ENCODE peak calls at places on chromosomes 3 and 15, in ten cellular contexts. One of them, this sample, is unnamed.

GRCh38 chr3:141294848-141295247 is 63.2 kb downstream of the PXYLP1 start:
- DNase-seq in AG09309: no peak
- DNase-seq in GOT3: no peak
- DNase-seq in occipital lobe: no peak
- DNase-seq in stimulated activated naive B cell treated with anti-CD40 and anti-IgM and Interleukin-4, amounts not matched to agents 10 μg/mL and 1 μg/mL and 100 μg/mL, for 72 hours: no peak
- DNase-seq in stromal cell of bone marrow: peak; percentile 55
- DNase-seq in progenitor cell of endocrine pancreas: no peak
- DNase-seq in left colon: no peak
- DNase-seq in WTC11: no peak
- DNase-seq in stimulated activated CD8-positive, alpha-beta memory T cell treated with anti-CD3 and anti-CD28 coated beads, Interleukin-15, amount 100 ng/mL, for 48 hours: no peak
- DNase-seq in this sample: no peak

GRCh38 chr3:171841620-171842000 is 1.5 kb upstream of the TMEM212 start:
- DNase-seq in AG09309: no peak
- DNase-seq in GOT3: no peak
- DNase-seq in occipital lobe: no peak
- DNase-seq in stimulated activated naive B cell treated with anti-CD40 and anti-IgM and Interleukin-4, amounts not matched to agents 10 μg/mL and 1 μg/mL and 100 μg/mL, for 72 hours: no peak
- DNase-seq in stromal cell of bone marrow: no peak
- DNase-seq in progenitor cell of endocrine pancreas: no peak
- DNase-seq in left colon: no peak
- DNase-seq in WTC11: no peak
- DNase-seq in stimulated activated CD8-positive, alpha-beta memory T cell treated with anti-CD3 and anti-CD28 coated beads, Interleukin-15, amount 100 ng/mL, for 48 hours: no peak
- DNase-seq in this sample: no peak

GRCh38 chr15:70627734-70628541 is 135.4 kb downstream of the UACA start:
- DNase-seq in AG09309: peak; percentile 77
- DNase-seq in GOT3: no peak
- DNase-seq in occipital lobe: no peak
- DNase-seq in stimulated activated naive B cell treated with anti-CD40 and anti-IgM and Interleukin-4, amounts not matched to agents 10 μg/mL and 1 μg/mL and 100 μg/mL, for 72 hours: no peak
- DNase-seq in stromal cell of bone marrow: no peak
- DNase-seq in progenitor cell of endocrine pancreas: no peak
- DNase-seq in left colon: no peak
- DNase-seq in WTC11: peak; percentile 28
- DNase-seq in stimulated activated CD8-positive, alpha-beta memory T cell treated with anti-CD3 and anti-CD28 coated beads, Interleukin-15, amount 100 ng/mL, for 48 hours: no peak
- DNase-seq in this sample: no peak

GRCh38 chr3:141000027-141000663 is 51.0 kb upstream of the SPSB4 start:
- DNase-seq in AG09309: peak; percentile 10
- DNase-seq in GOT3: no peak
- DNase-seq in occipital lobe: peak; percentile 19
- DNase-seq in stimulated activated naive B cell treated with anti-CD40 and anti-IgM and Interleukin-4, amounts not matched to agents 10 μg/mL and 1 μg/mL and 100 μg/mL, for 72 hours: peak; percentile 23
- DNase-seq in stromal cell of bone marrow: peak; percentile 40
- DNase-seq in progenitor cell of endocrine pancreas: peak; percentile 38
- DNase-seq in left colon: no peak
- DNase-seq in WTC11: peak; percentile 77
- DNase-seq in stimulated activated CD8-positive, alpha-beta memory T cell treated with anti-CD3 and anti-CD28 coated beads, Interleukin-15, amount 100 ng/mL, for 48 hours: peak; percentile 18
- DNase-seq in this sample: peak; percentile 70

GRCh38 chr3:138230525-138230924 is 43.4 kb downstream of the ARMC8 start:
- DNase-seq in AG09309: no peak
- DNase-seq in GOT3: no peak
- DNase-seq in occipital lobe: no peak
- DNase-seq in stimulated activated naive B cell treated with anti-CD40 and anti-IgM and Interleukin-4, amounts not matched to agents 10 μg/mL and 1 μg/mL and 100 μg/mL, for 72 hours: no peak
- DNase-seq in stromal cell of bone marrow: no peak
- DNase-seq in progenitor cell of endocrine pancreas: no peak
- DNase-seq in left colon: no peak
- DNase-seq in WTC11: no peak
- DNase-seq in stimulated activated CD8-positive, alpha-beta memory T cell treated with anti-CD3 and anti-CD28 coated beads, Interleukin-15, amount 100 ng/mL, for 48 hours: no peak
- DNase-seq in this sample: no peak

GRCh38 chr15:89419370-89419984 is 76.9 kb downstream of the RHCG start:
- DNase-seq in AG09309: no peak
- DNase-seq in GOT3: peak; percentile 11
- DNase-seq in occipital lobe: no peak
- DNase-seq in stimulated activated naive B cell treated with anti-CD40 and anti-IgM and Interleukin-4, amounts not matched to agents 10 μg/mL and 1 μg/mL and 100 μg/mL, for 72 hours: no peak
- DNase-seq in stromal cell of bone marrow: peak; percentile 21
- DNase-seq in progenitor cell of endocrine pancreas: peak; percentile 77
- DNase-seq in left colon: no peak
- DNase-seq in WTC11: peak; percentile 93
- DNase-seq in stimulated activated CD8-positive, alpha-beta memory T cell treated with anti-CD3 and anti-CD28 coated beads, Interleukin-15, amount 100 ng/mL, for 48 hours: no peak
- DNase-seq in this sample: peak; percentile 84

GRCh38 chr15:32941823-32942222 is 224.0 kb downstream of the GREM1 start:
- DNase-seq in AG09309: no peak
- DNase-seq in GOT3: no peak
- DNase-seq in occipital lobe: no peak
- DNase-seq in stimulated activated naive B cell treated with anti-CD40 and anti-IgM and Interleukin-4, amounts not matched to agents 10 μg/mL and 1 μg/mL and 100 μg/mL, for 72 hours: no peak
- DNase-seq in stromal cell of bone marrow: no peak
- DNase-seq in progenitor cell of endocrine pancreas: no peak
- DNase-seq in left colon: no peak
- DNase-seq in WTC11: no peak
- DNase-seq in stimulated activated CD8-positive, alpha-beta memory T cell treated with anti-CD3 and anti-CD28 coated beads, Interleukin-15, amount 100 ng/mL, for 48 hours: no peak
- DNase-seq in this sample: no peak

GRCh38 chr3:14906355-14906960 is 40.9 kb upstream of the NR2C2 start:
- DNase-seq in AG09309: no peak
- DNase-seq in GOT3: no peak
- DNase-seq in occipital lobe: no peak
- DNase-seq in stimulated activated naive B cell treated with anti-CD40 and anti-IgM and Interleukin-4, amounts not matched to agents 10 μg/mL and 1 μg/mL and 100 μg/mL, for 72 hours: no peak
- DNase-seq in stromal cell of bone marrow: no peak
- DNase-seq in progenitor cell of endocrine pancreas: no peak
- DNase-seq in left colon: no peak
- DNase-seq in WTC11: no peak
- DNase-seq in stimulated activated CD8-positive, alpha-beta memory T cell treated with anti-CD3 and anti-CD28 coated beads, Interleukin-15, amount 100 ng/mL, for 48 hours: no peak
- DNase-seq in this sample: no peak

GRCh38 chr3:38583688-38584087 is 65.8 kb downstream of the SCN5A start:
- DNase-seq in AG09309: no peak
- DNase-seq in GOT3: no peak
- DNase-seq in occipital lobe: no peak
- DNase-seq in stimulated activated naive B cell treated with anti-CD40 and anti-IgM and Interleukin-4, amounts not matched to agents 10 μg/mL and 1 μg/mL and 100 μg/mL, for 72 hours: no peak
- DNase-seq in stromal cell of bone marrow: no peak
- DNase-seq in progenitor cell of endocrine pancreas: no peak
- DNase-seq in left colon: peak; percentile 8
- DNase-seq in WTC11: no peak
- DNase-seq in stimulated activated CD8-positive, alpha-beta memory T cell treated with anti-CD3 and anti-CD28 coated beads, Interleukin-15, amount 100 ng/mL, for 48 hours: no peak
- DNase-seq in this sample: no peak

GRCh38 chr3:50264389-50264963 is 4.5 kb upstream of the SEMA3B start:
- DNase-seq in AG09309: peak; percentile 73
- DNase-seq in GOT3: peak; percentile 57
- DNase-seq in occipital lobe: peak; percentile 81
- DNase-seq in stimulated activated naive B cell treated with anti-CD40 and anti-IgM and Interleukin-4, amounts not matched to agents 10 μg/mL and 1 μg/mL and 100 μg/mL, for 72 hours: no peak
- DNase-seq in stromal cell of bone marrow: peak; percentile 74
- DNase-seq in progenitor cell of endocrine pancreas: peak; percentile 77
- DNase-seq in left colon: peak; percentile 69
- DNase-seq in WTC11: peak; percentile 92
- DNase-seq in stimulated activated CD8-positive, alpha-beta memory T cell treated with anti-CD3 and anti-CD28 coated beads, Interleukin-15, amount 100 ng/mL, for 48 hours: no peak
- DNase-seq in this sample: peak; percentile 51

GRCh38 chr3:186917660-186918312 is 12.5 kb upstream of the ST6GAL1 start:
- DNase-seq in AG09309: no peak
- DNase-seq in GOT3: no peak
- DNase-seq in occipital lobe: no peak
- DNase-seq in stimulated activated naive B cell treated with anti-CD40 and anti-IgM and Interleukin-4, amounts not matched to agents 10 μg/mL and 1 μg/mL and 100 μg/mL, for 72 hours: no peak
- DNase-seq in stromal cell of bone marrow: no peak
- DNase-seq in progenitor cell of endocrine pancreas: no peak
- DNase-seq in left colon: no peak
- DNase-seq in WTC11: no peak
- DNase-seq in stimulated activated CD8-positive, alpha-beta memory T cell treated with anti-CD3 and anti-CD28 coated beads, Interleukin-15, amount 100 ng/mL, for 48 hours: no peak
- DNase-seq in this sample: no peak

GRCh38 chr3:51717947-51718346 is 11.1 kb downstream of the GRM2 start:
- DNase-seq in AG09309: no peak
- DNase-seq in GOT3: no peak
- DNase-seq in occipital lobe: no peak
- DNase-seq in stimulated activated naive B cell treated with anti-CD40 and anti-IgM and Interleukin-4, amounts not matched to agents 10 μg/mL and 1 μg/mL and 100 μg/mL, for 72 hours: no peak
- DNase-seq in stromal cell of bone marrow: no peak
- DNase-seq in progenitor cell of endocrine pancreas: no peak
- DNase-seq in left colon: no peak
- DNase-seq in WTC11: peak; percentile 3
- DNase-seq in stimulated activated CD8-positive, alpha-beta memory T cell treated with anti-CD3 and anti-CD28 coated beads, Interleukin-15, amount 100 ng/mL, for 48 hours: no peak
- DNase-seq in this sample: no peak

GRCh38 chr15:47820047-47820779 is 102.9 kb downstream of the SEMA6D start:
- DNase-seq in AG09309: no peak
- DNase-seq in GOT3: no peak
- DNase-seq in occipital lobe: no peak
- DNase-seq in stimulated activated naive B cell treated with anti-CD40 and anti-IgM and Interleukin-4, amounts not matched to agents 10 μg/mL and 1 μg/mL and 100 μg/mL, for 72 hours: no peak
- DNase-seq in stromal cell of bone marrow: no peak
- DNase-seq in progenitor cell of endocrine pancreas: no peak
- DNase-seq in left colon: no peak
- DNase-seq in WTC11: no peak
- DNase-seq in stimulated activated CD8-positive, alpha-beta memory T cell treated with anti-CD3 and anti-CD28 coated beads, Interleukin-15, amount 100 ng/mL, for 48 hours: no peak
- DNase-seq in this sample: no peak

GRCh38 chr3:22106213-22106867 is 355.3 kb upstream of the ZNF385D start:
- DNase-seq in AG09309: no peak
- DNase-seq in GOT3: no peak
- DNase-seq in occipital lobe: no peak
- DNase-seq in stimulated activated naive B cell treated with anti-CD40 and anti-IgM and Interleukin-4, amounts not matched to agents 10 μg/mL and 1 μg/mL and 100 μg/mL, for 72 hours: no peak
- DNase-seq in stromal cell of bone marrow: no peak
- DNase-seq in progenitor cell of endocrine pancreas: no peak
- DNase-seq in left colon: no peak
- DNase-seq in WTC11: no peak
- DNase-seq in stimulated activated CD8-positive, alpha-beta memory T cell treated with anti-CD3 and anti-CD28 coated beads, Interleukin-15, amount 100 ng/mL, for 48 hours: no peak
- DNase-seq in this sample: no peak

GRCh38 chr15:40691737-40692136 is 3.2 kb upstream of the RAD51 start:
- DNase-seq in AG09309: no peak
- DNase-seq in GOT3: no peak
- DNase-seq in occipital lobe: no peak
- DNase-seq in stimulated activated naive B cell treated with anti-CD40 and anti-IgM and Interleukin-4, amounts not matched to agents 10 μg/mL and 1 μg/mL and 100 μg/mL, for 72 hours: no peak
- DNase-seq in stromal cell of bone marrow: no peak
- DNase-seq in progenitor cell of endocrine pancreas: no peak
- DNase-seq in left colon: peak; percentile 38
- DNase-seq in WTC11: no peak
- DNase-seq in stimulated activated CD8-positive, alpha-beta memory T cell treated with anti-CD3 and anti-CD28 coated beads, Interleukin-15, amount 100 ng/mL, for 48 hours: no peak
- DNase-seq in this sample: no peak

GRCh38 chr15:70197945-70198361 is 100.2 kb upstream of the TLE3 start:
- DNase-seq in AG09309: no peak
- DNase-seq in GOT3: no peak
- DNase-seq in occipital lobe: no peak
- DNase-seq in stimulated activated naive B cell treated with anti-CD40 and anti-IgM and Interleukin-4, amounts not matched to agents 10 μg/mL and 1 μg/mL and 100 μg/mL, for 72 hours: no peak
- DNase-seq in stromal cell of bone marrow: no peak
- DNase-seq in progenitor cell of endocrine pancreas: no peak
- DNase-seq in left colon: no peak
- DNase-seq in WTC11: no peak
- DNase-seq in stimulated activated CD8-positive, alpha-beta memory T cell treated with anti-CD3 and anti-CD28 coated beads, Interleukin-15, amount 100 ng/mL, for 48 hours: no peak
- DNase-seq in this sample: no peak